ENCODE peak calls at places on chromosomes 6 and 20, in six cellular contexts. R, U, G, Z, Y and W are unnamed samples.
A peak's percentile ranks its signal among the peaks of the same experiment; 100 is the strongest.

GRCh38 chr20:47099749-47100515 is 205.3 kb downstream of the EYA2 start:
- DNase-seq in R (peak; percentile 11), U (no peak), G (no peak), Z (no peak), Y (no peak), W (no peak)

GRCh38 chr6:151107897-151108427 is 131.8 kb upstream of the AKAP12 start:
- DNase-seq in R (no peak), U (no peak), G (no peak), Z (no peak), Y (no peak), W (no peak)

GRCh38 chr20:13771853-13772453 is 12.8 kb downstream of the ESF1 start:
- DNase-seq in R (no peak), U (no peak), G (peak; percentile 40), Z (no peak), Y (no peak), W (no peak)

GRCh38 chr6:31652925-31653724 is 664 bp upstream of the BAG6 start:
- DNase-seq in R (no peak), U (no peak), G (no peak), Z (peak; percentile 93), Y (peak; percentile 88), W (no peak)

GRCh38 chr20:38875170-38875993 is 50.8 kb upstream of the FAM83D start:
- DNase-seq in R (no peak), U (no peak), G (no peak), Z (peak; percentile 82), Y (no peak), W (peak; percentile 75)

GRCh38 chr6:24139639-24140038 is 13.6 kb downstream of the NRSN1 start:
- DNase-seq in R (no peak), U (no peak), G (no peak), Z (no peak), Y (no peak), W (no peak)

GRCh38 chr20:5164645-5165399 is 38.0 kb downstream of the CDS2 start:
- DNase-seq in R (no peak), U (no peak), G (no peak), Z (no peak), Y (no peak), W (no peak)

GRCh38 chr6:122818866-122819265 is 29.8 kb downstream of the SMPDL3A start:
- DNase-seq in R (no peak), U (no peak), G (no peak), Z (no peak), Y (no peak), W (no peak)

GRCh38 chr6:19771753-19772336 is 65.3 kb upstream of the ID4 start:
- DNase-seq in R (peak; percentile 1), U (peak; percentile 9), G (peak; percentile 37), Z (no peak), Y (no peak), W (no peak)

GRCh38 chr20:18363708-18364107 is 75.4 kb downstream of the ZNF133 start:
- DNase-seq in R (no peak), U (no peak), G (no peak), Z (no peak), Y (no peak), W (no peak)

GRCh38 chr6:110412258-110412839 is 3.0 kb downstream of the DDO start:
- DNase-seq in R (no peak), U (no peak), G (no peak), Z (no peak), Y (no peak), W (no peak)

GRCh38 chr6:43129434-43130194 is 41.5 kb upstream of the SRF start:
- DNase-seq in R (no peak), U (no peak), G (no peak), Z (peak; percentile 57), Y (no peak), W (no peak)

GRCh38 chr6:64729522-64729921 is 977.5 kb downstream of the EYS start:
- DNase-seq in R (no peak), U (no peak), G (no peak), Z (no peak), Y (no peak), W (no peak)

GRCh38 chr20:38854654-38855066 is 49.2 kb downstream of the PPP1R16B start:
- DNase-seq in R (no peak), U (no peak), G (no peak), Z (no peak), Y (no peak), W (no peak)

GRCh38 chr6:147642458-147642857 is 134.0 kb downstream of the SAMD5 start:
- DNase-seq in R (no peak), U (no peak), G (no peak), Z (no peak), Y (no peak), W (no peak)

GRCh38 chr20:61985096-61985495 is 80.6 kb downstream of the TAF4 start:
- DNase-seq in R (no peak), U (no peak), G (no peak), Z (no peak), Y (no peak), W (no peak)

GRCh38 chr6:33610779-33611421 is 10.2 kb upstream of the ITPR3 start:
- DNase-seq in R (no peak), U (peak; percentile 36), G (no peak), Z (no peak), Y (no peak), W (no peak)

GRCh38 chr20:9942736-9943135 is 92.1 kb upstream of the ANKEF1 start:
- DNase-seq in R (no peak), U (no peak), G (no peak), Z (no peak), Y (no peak), W (no peak)

GRCh38 chr20:41327178-41327577 is 9.6 kb upstream of the ZHX3 start:
- DNase-seq in R (no peak), U (no peak), G (no peak), Z (no peak), Y (no peak), W (no peak)

GRCh38 chr20:49566401-49566800 is 1.5 kb downstream of the PTGIS start:
- DNase-seq in R (no peak), U (no peak), G (no peak), Z (no peak), Y (no peak), W (no peak)

GRCh38 chr20:53141651-53142050 is 169.5 kb downstream of the TSHZ2 start:
- DNase-seq in R (no peak), U (no peak), G (no peak), Z (no peak), Y (no peak), W (no peak)

GRCh38 chr20:51545515-51545914 is 3.0 kb upstream of the NFATC2 start:
- DNase-seq in R (no peak), U (no peak), G (no peak), Z (no peak), Y (no peak), W (no peak)

GRCh38 chr6:98944168-98944567 is 3.6 kb downstream of the FBXL4 start:
- DNase-seq in R (no peak), U (no peak), G (no peak), Z (no peak), Y (no peak), W (no peak)

GRCh38 chr6:159493888-159494632 is 199.0 kb downstream of the SOD2 start:
- DNase-seq in R (no peak), U (no peak), G (no peak), Z (no peak), Y (no peak), W (no peak)

GRCh38 chr20:9838378-9839295 is at the start of gene PAK5:
- DNase-seq in R (no peak), U (peak; percentile 6), G (peak; percentile 26), Z (no peak), Y (peak; percentile 61), W (no peak)

GRCh38 chr6:125251516-125252229 is 50.1 kb downstream of the HDDC2 start:
- DNase-seq in R (no peak), U (no peak), G (no peak), Z (no peak), Y (no peak), W (no peak)

GRCh38 chr6:82144852-82145332 is 102.7 kb downstream of the IBTK start:
- DNase-seq in R (peak; percentile 56), U (peak; percentile 87), G (peak; percentile 95), Z (no peak), Y (no peak), W (no peak)

DNA sequence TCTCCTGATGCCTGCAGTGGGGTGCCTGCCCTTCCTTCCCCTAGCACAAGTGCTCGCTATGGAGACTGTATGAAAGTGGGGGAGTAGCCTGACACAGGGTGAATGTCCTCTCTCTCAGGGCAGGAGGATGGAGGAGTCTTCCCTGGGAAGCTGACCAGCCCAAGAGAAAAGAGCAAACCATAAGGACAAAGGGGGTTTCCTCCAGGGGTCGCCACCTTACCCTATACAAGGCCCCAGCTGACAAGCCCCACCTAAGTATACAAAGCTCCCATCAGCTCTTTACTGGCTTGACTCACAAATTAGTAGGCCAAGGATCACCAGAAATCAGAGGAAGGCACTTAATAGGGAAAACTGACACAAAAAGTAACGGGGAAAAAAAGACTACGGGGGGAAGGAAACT is 54.1 kb downstream of the PLAGL1 start:
- DNase-seq in R (no peak), U (no peak), G (no peak), Z (no peak), Y (no peak), W (no peak)
- TF ChIP-seq CTCF in R (no peak), U (no peak), G (no peak), Z (no peak), Y (no peak), W (no peak)

DNA sequence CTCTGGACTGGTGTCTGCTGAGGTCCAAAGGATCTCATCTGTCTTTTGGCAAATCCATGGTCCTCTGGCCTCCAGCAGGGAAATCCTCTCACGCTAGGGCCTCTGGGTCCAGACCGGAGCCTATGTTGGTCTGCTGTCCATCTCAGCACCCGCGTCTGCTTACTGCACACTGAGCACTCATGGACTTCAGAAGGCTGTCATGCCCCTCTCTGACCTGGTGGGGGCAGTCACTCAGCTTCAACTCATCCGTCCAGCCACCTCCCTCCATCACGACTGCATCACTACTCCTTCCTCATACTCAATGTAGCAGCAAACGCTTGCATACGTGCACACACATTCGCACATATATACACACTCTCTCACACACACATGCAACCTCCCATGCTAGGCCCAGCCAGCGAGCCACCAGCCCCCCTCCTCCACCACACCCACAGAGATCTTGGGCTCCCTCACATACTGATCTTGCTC is 33.3 kb downstream of the GABRR2 start:
- DNase-seq in R (no peak), U (no peak), G (peak; percentile 22), Z (peak; percentile 87), Y (peak; percentile 75), W (no peak)
- TF ChIP-seq CTCF in R (peak; percentile 32), U (peak; percentile 51), G (peak; percentile 56), Z (peak; percentile 82), Y (peak; percentile 40), W (no peak)

GRCh38 chr6:38572186-38572813 is 67.4 kb downstream of the BTBD9 start:
- DNase-seq in R (no peak), U (no peak), G (no peak), Z (peak; percentile 12), Y (no peak), W (no peak)

GRCh38 chr6:38567436-38567835 is 72.3 kb downstream of the BTBD9 start:
- DNase-seq in R (peak; percentile 80), U (peak; percentile 60), G (peak; percentile 48), Z (no peak), Y (no peak), W (no peak)

GRCh38 chr6:38571721-38572120 is 68.0 kb downstream of the BTBD9 start:
- DNase-seq in R (no peak), U (no peak), G (no peak), Z (no peak), Y (no peak), W (no peak)

GRCh38 chr6:38573800-38574395 is 65.8 kb downstream of the BTBD9 start:
- DNase-seq in R (no peak), U (no peak), G (no peak), Z (no peak), Y (no peak), W (no peak)

GRCh38 chr6:38570750-38571149 is 69.0 kb downstream of the BTBD9 start:
- DNase-seq in R (no peak), U (no peak), G (peak; percentile 32), Z (no peak), Y (no peak), W (no peak)
- TF ChIP-seq CTCF in R (peak; percentile 38), U (peak; percentile 67), G (peak; percentile 10), Z (peak; percentile 50), Y (peak; percentile 38), W (no peak)

GRCh38 chr6:13370623-13371022 is 42.3 kb upstream of the TBC1D7 start:
- DNase-seq in R (no peak), U (peak; percentile 86), G (no peak), Z (no peak), Y (no peak), W (no peak)
- TF ChIP-seq CTCF in R (no peak), U (no peak), G (no peak), Z (no peak), Y (no peak), W (no peak)